ENCODE peak calls at places on chromosomes 1 and 21, in seven cellular contexts. H is HCT116, A is IMR-90, W is suprapubic skin, V is tibial nerve, Y is heart left ventricle, F is breast epithelium. U is an unnamed sample.

GRCh38 chr1:69121708-69122107 is 446.0 kb upstream of the LRRC7 start:
- DNase-seq in H (no peak), Y (no peak), W (no peak), F (no peak), V (no peak), A (no peak), U (no peak)

GRCh38 chr21:20720623-20721022 is 277.6 kb upstream of the NCAM2 start:
- DNase-seq in V (no peak), W (no peak), A (no peak), Y (no peak), H (no peak), F (no peak), U (no peak)

GRCh38 chr1:66300986-66301451 is 232.9 kb upstream of the SGIP1 start:
- DNase-seq in Y (no peak), F (no peak), W (no peak), A (peak), H (no peak), V (peak), U (no peak)

GRCh38 chr1:223788746-223789415 is 56.9 kb downstream of the TP53BP2 start:
- DNase-seq in Y (no peak), W (no peak), F (no peak), A (no peak), V (no peak), H (no peak), U (no peak)

GRCh38 chr1:225774276-225775147 is 3.1 kb upstream of the SRP9 start:
- DNase-seq in H (no peak), A (no peak), F (no peak), V (no peak), Y (no peak), W (no peak), U (no peak)

GRCh38 chr1:182299728-182300581 is 91.6 kb downstream of the GLUL start:
- DNase-seq in F (no peak), Y (peak), W (no peak), V (peak), A (no peak), H (no peak), U (no peak)

GRCh38 chr1:158043232-158043631 is 49.8 kb downstream of the KIRREL1 start:
- DNase-seq in W (no peak), A (no peak), F (no peak), V (no peak), H (no peak), Y (no peak), U (no peak)

GRCh38 chr1:203368624-203369451 is 17.9 kb upstream of the FMOD start:
- DNase-seq in V (peak), W (peak), H (no peak), A (peak), Y (no peak), F (peak), U (peak)

GRCh38 chr1:156420209-156421061 is 51.4 kb downstream of the RHBG start:
- DNase-seq in Y (no peak), F (no peak), V (no peak), A (no peak), H (no peak), W (no peak), U (no peak)

GRCh38 chr21:44845418-44846200 is 27.7 kb upstream of the SUMO3 start:
- DNase-seq in A (peak), V (peak), H (no peak), W (no peak), F (peak), Y (peak), U (peak)

GRCh38 chr1:92037400-92037799 is 7.6 kb downstream of the EPHX4 start:
- DNase-seq in F (no peak), A (peak), Y (no peak), W (no peak), V (no peak), H (no peak), U (no peak)

GRCh38 chr21:45253180-45253579 is 34.5 kb downstream of the POFUT2 start:
- DNase-seq in H (no peak), W (no peak), Y (no peak), F (no peak), A (peak), V (no peak), U (no peak)

GRCh38 chr1:39540504-39541031 is 36.0 kb downstream of the PABPC4 start:
- DNase-seq in F (peak), H (no peak), V (peak), A (peak), W (peak), Y (peak), U (peak)

GRCh38 chr1:3052501-3052900 is 16.5 kb upstream of the PRDM16 start:
- DNase-seq in Y (peak), W (peak), H (no peak), V (no peak), A (no peak), F (no peak), U (no peak)

GRCh38 chr1:86507935-86508582 is 38.8 kb upstream of the CLCA4 start:
- DNase-seq in A (peak), W (no peak), V (no peak), Y (no peak), F (no peak), H (peak), U (peak)

GRCh38 chr1:159823401-159823800 is 3.3 kb upstream of the SLAMF8 start:
- DNase-seq in A (no peak), V (no peak), H (no peak), W (no peak), F (no peak), Y (no peak), U (no peak)

GRCh38 chr1:232574867-232575523 is 54.9 kb downstream of the SIPA1L2 start:
- DNase-seq in Y (no peak), F (no peak), A (peak), H (no peak), W (no peak), V (no peak), U (no peak)

GRCh38 chr21:38897532-38898421 is 92.0 kb downstream of the ETS2 start:
- DNase-seq in H (no peak), F (no peak), W (no peak), A (no peak), Y (no peak), V (no peak), U (no peak)

GRCh38 chr1:62437273-62437945 is 560 bp downstream of the USP1 start:
- DNase-seq in H (no peak), A (no peak), Y (peak), F (peak), W (peak), V (no peak), U (no peak)

GRCh38 chr21:34813266-34813886 is 144.6 kb downstream of the CLIC6 start:
- DNase-seq in F (no peak), Y (no peak), H (no peak), W (no peak), A (peak), V (no peak), U (no peak)

GRCh38 chr1:92973203-92973907 is 12.1 kb upstream of the DIPK1A start:
- DNase-seq in W (no peak), Y (no peak), V (no peak), F (no peak), H (no peak), A (no peak), U (no peak)

GRCh38 chr1:40849801-40850592 is 12.2 kb downstream of the CITED4 start:
- DNase-seq in Y (peak), V (peak), F (peak), H (peak), A (peak), W (no peak), U (peak)

GRCh38 chr1:51344602-51345299 is 14.4 kb upstream of the TTC39A start:
- DNase-seq in V (no peak), W (no peak), H (no peak), A (no peak), F (no peak), Y (no peak), U (peak)

GRCh38 chr1:230624097-230624713 is 18.1 kb upstream of the COG2 start:
- DNase-seq in W (no peak), F (no peak), Y (no peak), H (no peak), V (no peak), A (no peak), U (no peak)

GRCh38 chr1:209620484-209620879 is 31.7 kb downstream of the LAMB3 start:
- DNase-seq in F (no peak), Y (no peak), V (no peak), A (peak), W (no peak), H (no peak), U (no peak)

GRCh38 chr1:79364896-79365295 is 358.4 kb upstream of the ADGRL4 start:
- DNase-seq in F (no peak), W (no peak), V (no peak), H (no peak), Y (no peak), A (peak), U (no peak)

GRCh38 chr21:43931454-43931853 is 66.4 kb downstream of the AGPAT3 start:
- DNase-seq in V (no peak), W (no peak), Y (no peak), H (no peak), A (no peak), F (no peak), U (no peak)

GRCh38 chr1:226994357-226995063 is 54.4 kb downstream of the COQ8A start:
- DNase-seq in H (no peak), W (no peak), A (no peak), F (no peak), Y (no peak), V (no peak), U (no peak)
- TF ChIP-seq POLR2A in H (no peak), W (no peak), A (no peak), F (no peak), Y (no peak), V (no peak), U (no peak)

GRCh38 chr1:191065771-191066170 is 588.1 kb upstream of the BRINP3 start:
- DNase-seq in V (no peak), Y (no peak), W (no peak), F (no peak), H (no peak), A (no peak), U (no peak)
- H3K27ac ChIP-seq in V (no peak), Y (no peak), W (no peak), F (no peak), H (no peak), A (no peak), U (no peak)

GRCh38 chr1:222165625-222166024 is 382.3 kb downstream of the HHIPL2 start:
- DNase-seq in A (no peak), Y (no peak), F (no peak), W (no peak), H (no peak), V (peak), U (no peak)

GRCh38 chr1:222163895-222164294 is 384.0 kb downstream of the HHIPL2 start:
- DNase-seq in Y (no peak), H (no peak), W (no peak), A (no peak), F (no peak), V (no peak), U (no peak)

GRCh38 chr1:222167896-222168295 is 380.0 kb downstream of the HHIPL2 start:
- DNase-seq in W (no peak), H (no peak), A (peak), Y (no peak), F (no peak), V (no peak), U (no peak)

GRCh38 chr1:222168621-222169020 is 379.3 kb downstream of the HHIPL2 start:
- DNase-seq in H (no peak), A (no peak), V (no peak), F (no peak), Y (no peak), W (no peak), U (no peak)

DNA sequence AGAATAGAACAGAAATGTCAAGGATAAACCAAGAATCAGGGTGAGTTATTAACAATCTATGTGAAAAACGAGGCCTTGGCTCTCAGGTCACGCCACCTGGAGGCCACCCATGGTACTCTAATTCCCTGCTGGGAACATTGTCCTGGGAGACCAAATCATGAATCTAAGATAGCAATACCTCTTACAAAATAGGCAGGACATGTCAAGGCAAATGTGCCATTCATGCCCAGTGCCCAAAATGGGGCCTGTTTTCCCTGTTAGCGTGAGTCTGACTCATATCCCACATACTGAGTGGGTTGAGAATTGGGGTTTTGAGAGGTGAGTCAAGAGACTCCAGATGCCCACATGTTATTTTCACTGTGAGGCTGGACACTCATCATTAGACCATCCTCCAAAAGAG is 380.8 kb downstream of the HHIPL2 start:
- DNase-seq in V (no peak), W (no peak), H (peak), Y (no peak), F (no peak), A (peak), U (peak)
- TF ChIP-seq CTCF in V (peak), W (no peak), H (peak), Y (peak), F (peak), A (peak), U (no peak)

GRCh38 chr1:6420594-6421042 is 899 bp upstream of the HES2 start:
- DNase-seq in A (no peak), V (no peak), F (no peak), H (no peak), W (no peak), Y (no peak), U (no peak)
- TF ChIP-seq POLR2A in A (no peak), V (no peak), F (no peak), H (no peak), W (no peak), Y (no peak), U (no peak)

GRCh38 chr1:150020711-150021110 is 10.2 kb upstream of the OTUD7B start:
- DNase-seq in H (no peak), A (no peak), Y (no peak), W (no peak), V (peak), F (no peak), U (no peak)

GRCh38 chr1:150021191-150021688 is 10.7 kb upstream of the OTUD7B start:
- DNase-seq in Y (no peak), H (no peak), A (no peak), V (peak), W (no peak), F (no peak), U (no peak)

GRCh38 chr1:150018165-150018564 is 7.6 kb upstream of the OTUD7B start:
- DNase-seq in Y (no peak), W (no peak), H (no peak), A (no peak), F (no peak), V (peak), U (no peak)

GRCh38 chr1:150015733-150016132 is 5.2 kb upstream of the OTUD7B start:
- DNase-seq in W (peak), V (no peak), H (no peak), Y (no peak), A (no peak), F (peak), U (no peak)

DNA sequence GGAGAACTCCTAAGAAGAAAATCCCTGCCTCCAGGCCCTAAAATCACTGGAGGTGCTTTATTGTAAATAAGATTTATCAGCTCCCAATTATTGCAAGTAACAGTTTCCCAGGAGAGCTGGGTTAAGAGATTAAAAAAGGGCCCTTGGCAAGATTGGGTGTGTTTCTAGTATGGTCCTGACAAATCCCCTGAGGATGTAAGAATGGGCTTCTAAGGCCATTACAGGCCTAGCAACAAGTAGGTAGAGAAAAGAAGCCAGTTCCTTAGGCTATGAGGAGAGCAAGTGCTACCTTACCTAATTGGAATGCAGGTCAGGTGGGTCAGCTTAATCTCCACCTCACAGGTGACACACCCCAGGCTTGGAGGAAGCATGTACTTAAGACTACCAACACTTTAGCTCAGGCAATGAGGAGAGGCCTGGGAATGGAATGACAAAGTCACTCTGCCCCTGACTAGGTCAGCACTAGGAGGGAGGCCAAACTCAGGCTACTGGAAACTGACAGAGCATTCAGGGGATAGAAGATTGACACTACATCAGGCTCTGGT is 6.8 kb upstream of the OTUD7B start:
- DNase-seq in V (no peak), A (no peak), W (no peak), F (no peak), H (no peak), Y (no peak), U (peak)
- H3K27ac ChIP-seq in V (no peak), A (no peak), W (no peak), F (no peak), H (no peak), Y (no peak), U (no peak)

DNA sequence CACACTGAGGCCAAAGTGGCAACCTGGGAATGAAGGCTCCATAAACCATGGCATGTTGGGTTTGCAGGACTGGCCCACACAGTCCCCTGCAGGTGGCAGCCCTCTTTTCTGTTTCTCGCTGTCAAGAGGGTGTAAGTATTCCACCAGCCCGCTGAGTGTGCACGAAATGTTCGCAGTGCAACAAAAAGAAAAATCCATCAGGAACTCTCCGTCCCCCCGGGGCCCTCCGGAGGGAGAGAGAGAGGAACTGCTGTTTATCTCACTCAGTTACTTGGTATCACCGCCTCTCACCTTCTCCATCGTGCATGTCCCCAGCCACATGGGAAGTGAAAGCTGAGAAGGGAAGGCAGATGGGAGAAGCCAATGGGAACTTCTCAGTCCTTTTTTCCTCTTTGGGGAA is 38.3 kb downstream of the NCF2 start:
- DNase-seq in A (no peak), W (no peak), H (no peak), V (no peak), F (no peak), Y (no peak), U (no peak)
- TF ChIP-seq CTCF in A (no peak), W (no peak), H (no peak), V (no peak), F (no peak), Y (no peak), U (no peak)

DNA sequence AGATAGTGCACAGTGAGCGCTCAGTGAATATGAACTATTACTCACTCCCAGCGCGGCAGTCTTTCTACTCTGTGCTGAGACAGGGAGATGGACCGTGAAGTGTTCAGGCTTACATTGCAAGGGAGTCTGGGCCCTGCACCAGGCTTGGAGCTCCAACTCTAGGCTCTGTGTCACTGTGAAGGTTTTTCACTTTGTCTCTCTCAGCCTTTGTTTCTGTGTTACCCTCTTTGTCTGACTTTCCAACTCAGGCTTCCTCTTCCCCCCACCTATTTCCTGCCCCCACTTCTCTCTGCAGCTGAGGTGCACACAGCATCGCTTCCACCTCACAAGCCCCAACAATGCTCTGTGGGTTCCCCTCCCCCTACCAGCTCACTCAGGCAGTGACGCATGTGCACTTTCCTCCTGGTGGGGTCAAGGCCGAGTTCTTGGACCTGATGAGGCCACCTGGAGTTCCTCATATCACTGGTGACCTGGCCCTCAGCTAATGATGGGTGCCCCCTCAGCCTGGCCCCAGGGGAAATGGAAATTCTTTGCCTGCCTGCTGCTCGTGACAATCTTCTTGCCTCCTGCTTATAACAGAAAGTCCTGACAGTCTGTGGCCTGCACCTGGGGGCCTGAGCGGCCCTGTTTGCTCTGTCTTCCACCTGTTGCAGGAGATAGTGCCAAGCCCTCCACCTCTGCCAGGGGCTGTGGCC is 1.1 kb upstream of the LCK start:
- DNase-seq in F (peak), H (no peak), W (peak), A (peak), V (peak), Y (peak), U (peak)
- TF ChIP-seq POLR2A in F (no peak), H (no peak), W (no peak), A (no peak), V (no peak), Y (no peak), U (no peak)

U was measured in thyroid gland.